ENCODE peak calls at places on chromosomes 4 and X, in seven cellular contexts. B is IMR-90, R is body of pancreas, L is A549, Q is breast epithelium, O is sigmoid colon, Z is ovary. M is an unnamed sample. For H3K4me1, the result is how much of the 10 kb centered on the place peaks cover.

GRCh38 chr4:68465058-68465457 is 17.8 kb downstream of the TMPRSS11E start:
- DNase-seq in B (no peak), R (no peak), L (no peak), Q (no peak), O (no peak), Z (no peak), M (no peak)

GRCh38 chr4:170272959-170273358 is 183.2 kb upstream of the AADAT start:
- DNase-seq in B (no peak), R (no peak), L (no peak), Q (no peak), O (no peak), Z (no peak), M (no peak)

GRCh38 chr4:121642292-121642691 is 54.5 kb downstream of the ANXA5 start:
- DNase-seq in B (peak), R (no peak), L (no peak), Q (no peak), O (no peak), Z (no peak), M (no peak)

GRCh38 chr4:81407726-81408125 is 64.0 kb downstream of the RASGEF1B start:
- DNase-seq in B (no peak), R (no peak), L (no peak), Q (no peak), O (no peak), Z (no peak), M (no peak)

GRCh38 chr4:98659741-98660507 is 1.5 kb upstream of the TSPAN5 start:
- DNase-seq in B (peak), R (no peak), L (peak), Q (no peak), O (no peak), Z (no peak), M (no peak)

GRCh38 chr4:117400039-117400835 is 314.9 kb upstream of the TRAM1L1 start:
- DNase-seq in B (peak), R (no peak), L (peak), Q (no peak), O (no peak), Z (no peak), M (no peak)

GRCh38 chrX:84064164-84064563 is 123.8 kb downstream of the RPS6KA6 start:
- DNase-seq in B (peak), R (no peak), L (no peak), Q (no peak), O (no peak), Z (no peak), M (no peak)

GRCh38 chr4:120673696-120674095 is 248.8 kb downstream of the PRDM5 start:
- DNase-seq in B (no peak), R (no peak), L (no peak), Q (no peak), O (no peak), Z (no peak), M (no peak)

GRCh38 chr4:106365613-106366012 is 3.0 kb downstream of the GIMD1 start:
- DNase-seq in B (peak), R (no peak), L (peak), Q (no peak), O (no peak), Z (no peak), M (no peak)

GRCh38 chr4:3599951-3600350 is 67.7 kb upstream of the LRPAP1 start:
- DNase-seq in B (no peak), R (no peak), L (no peak), Q (no peak), O (no peak), Z (no peak), M (no peak)

GRCh38 chrX:56733459-56734046 is 4.5 kb downstream of the NBDY start:
- DNase-seq in B (peak), R (peak), L (peak), Q (peak), O (peak), Z (peak), M (no peak)

GRCh38 chr4:53914313-53915016 is 149.9 kb downstream of the CHIC2 start:
- DNase-seq in B (peak), R (no peak), L (peak), Q (no peak), O (no peak), Z (no peak), M (no peak)

GRCh38 chr4:183838987-183839712 is 66.0 kb upstream of the STOX2 start:
- DNase-seq in B (peak), R (no peak), L (peak), Q (no peak), O (no peak), Z (no peak), M (no peak)

GRCh38 chrX:1086444-1087409 is 125.7 kb downstream of the CRLF2 start:
- DNase-seq in B (no peak), R (no peak), L (peak), Q (no peak), O (no peak), Z (no peak), M (no peak)

GRCh38 chr4:155512069-155512468 is 135.3 kb upstream of the MAP9 start:
- DNase-seq in B (no peak), R (no peak), L (no peak), Q (no peak), O (no peak), Z (no peak), M (no peak)

GRCh38 chr4:97116511-97116910 is 1026.8 kb downstream of the STPG2 start:
- DNase-seq in B (no peak), R (no peak), L (no peak), Q (no peak), O (no peak), Z (no peak), M (no peak)

GRCh38 chrX:130120746-130121504 is 10.6 kb upstream of the ELF4 start:
- DNase-seq in B (peak), R (peak), L (peak), Q (peak), O (peak), Z (peak), M (no peak)

GRCh38 chr4:73396993-73397972 is 6.8 kb upstream of the ALB start:
- DNase-seq in B (no peak), R (no peak), L (no peak), Q (no peak), O (no peak), Z (no peak), M (no peak)

DNA sequence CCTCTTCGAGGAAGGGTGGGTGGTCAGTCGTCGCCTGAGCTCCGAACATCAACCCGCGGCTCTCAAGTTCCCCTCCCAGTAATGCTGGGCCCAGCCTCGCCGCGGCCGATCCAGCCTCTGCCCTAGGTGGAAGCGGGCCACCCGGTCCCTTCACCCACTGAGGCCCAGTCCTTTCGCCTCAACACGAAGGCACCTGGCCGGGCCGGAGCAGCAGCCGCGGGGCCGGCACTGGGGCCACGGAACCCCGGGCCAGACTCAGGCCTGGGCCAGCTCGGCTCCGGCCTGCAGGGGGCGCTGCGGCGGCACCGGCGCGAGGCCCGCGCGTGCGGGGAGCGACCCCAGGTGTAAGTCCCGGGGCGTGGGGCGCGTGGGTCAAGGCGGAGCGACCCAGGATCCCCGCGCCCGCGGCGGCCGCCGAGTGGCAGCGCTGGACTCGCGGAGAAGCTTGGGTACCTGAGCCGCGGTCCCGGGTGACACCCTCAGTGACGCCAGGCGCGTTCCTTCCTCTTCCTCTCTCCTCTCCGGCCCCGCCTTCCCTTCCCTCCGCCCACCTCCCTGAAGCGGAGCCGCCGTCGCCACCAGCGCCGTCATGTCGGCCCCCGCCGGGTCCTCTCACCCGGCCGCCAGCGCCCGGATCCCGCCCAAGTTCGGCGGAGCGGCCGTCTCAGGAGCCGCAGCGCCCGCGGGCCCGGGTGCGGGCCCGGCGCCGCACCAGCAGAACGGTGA is at the start of gene SEC24B:
- DNase-seq in B (peak), R (peak), L (peak), Q (peak), O (peak), Z (peak), M (peak)
- TF ChIP-seq POLR2A in B (peak), R (peak), L (peak), Q (peak), O (no peak), Z (peak), M (no peak)

GRCh38 chr4:77127837-77128621 is 29.0 kb upstream of the CCNG2 start:
- DNase-seq in B (no peak), R (no peak), L (no peak), Q (no peak), O (no peak), Z (no peak), M (no peak)
- H3K4me1 ChIP-seq in B (under half), R (under half), L (under half), Q (under half), O (under half), Z (under half), M (under half)

GRCh38 chrX:40733691-40734090 is 1.7 kb downstream of the MED14 start:
- DNase-seq in B (no peak), R (no peak), L (no peak), Q (no peak), O (no peak), Z (no peak), M (no peak)
- H3K4me3 ChIP-seq in B (peak), R (no peak), L (no peak), Q (no peak), O (peak), Z (no peak), M (peak)

GRCh38 chrX:49172280-49172780 is 632 bp downstream of the PLP2 start:
- DNase-seq in B (peak), R (peak), L (peak), Q (peak), O (peak), Z (peak), M (no peak)
- TF ChIP-seq POLR2A in B (no peak), R (no peak), L (peak), Q (no peak), O (no peak), Z (no peak), M (peak)

DNA sequence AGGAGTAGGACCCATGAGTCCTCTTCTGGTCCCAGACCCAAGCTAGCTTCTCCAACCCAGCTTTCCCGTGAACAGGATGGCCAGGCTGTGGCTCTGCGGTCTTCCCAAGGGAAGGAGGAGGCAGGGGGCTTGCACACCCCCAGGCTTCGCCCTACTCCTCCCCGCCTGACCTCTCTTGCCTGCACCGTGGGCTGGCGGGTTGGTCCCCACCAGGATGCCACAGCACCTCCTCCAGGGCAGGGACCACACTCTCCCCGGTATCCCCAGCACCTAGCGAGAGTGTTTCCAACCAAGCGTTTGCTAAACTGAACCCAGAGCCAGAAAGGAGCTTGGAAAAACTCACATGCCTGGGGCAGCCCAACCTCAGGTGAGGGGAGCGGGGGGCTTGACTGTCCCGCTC is 9.0 kb upstream of the S100P start:
- DNase-seq in B (no peak), R (no peak), L (no peak), Q (no peak), O (no peak), Z (no peak), M (no peak)
- H3K4me1 ChIP-seq in B (under half), R (under half), L (under half), Q (under half), O (under half), Z (under half), M (under half)

GRCh38 chrX:153844509-153845082 is 14.3 kb upstream of the PDZD4 start:
- DNase-seq in B (no peak), R (no peak), L (no peak), Q (no peak), O (no peak), Z (no peak), M (no peak)
- H3K4me3 ChIP-seq in B (no peak), R (no peak), L (no peak), Q (no peak), O (no peak), Z (no peak), M (no peak)

M was measured in esophagus squamous epithelium.